ENCODE peak calls at places on chromosomes 16 and 17, in ten cellular contexts. A, N, O, W, K, V, S, I, R and X are unnamed samples.

GRCh38 chr17:48717367-48718161 is 4.8 kb downstream of the PRAC1 start:
- DNase-seq in A (no peak), N (no peak), O (no peak), W (no peak), K (no peak), V (no peak), S (no peak), I (no peak), R (no peak), X (no peak)

GRCh38 chr16:89827383-89828198 is 684 bp upstream of the SPIRE2 start:
- DNase-seq in A (peak), N (peak), O (peak), W (peak), K (peak), V (peak), S (peak), I (no peak), R (peak), X (peak)

GRCh38 chr16:54143934-54144333 is 142.7 kb downstream of the IRX3 start:
- DNase-seq in A (no peak), N (no peak), O (no peak), W (no peak), K (no peak), V (no peak), S (no peak), I (no peak), R (no peak), X (no peak)

GRCh38 chr17:56011406-56012131 is 141.7 kb upstream of the ANKFN1 start:
- DNase-seq in A (no peak), N (no peak), O (no peak), W (no peak), K (no peak), V (no peak), S (no peak), I (no peak), R (no peak), X (no peak)

GRCh38 chr16:10767127-10767526 is 23.5 kb downstream of the NUBP1 start:
- DNase-seq in A (no peak), N (no peak), O (no peak), W (no peak), K (no peak), V (no peak), S (no peak), I (no peak), R (no peak), X (no peak)

GRCh38 chr16:27851586-27851985 is 211.9 kb downstream of the GSG1L start:
- DNase-seq in A (no peak), N (no peak), O (no peak), W (no peak), K (no peak), V (no peak), S (no peak), I (no peak), R (no peak), X (no peak)

GRCh38 chr16:30760160-30760559 is 1.7 kb downstream of the CFAP119 start:
- DNase-seq in A (no peak), N (no peak), O (no peak), W (peak), K (no peak), V (no peak), S (no peak), I (no peak), R (no peak), X (no peak)

GRCh38 chr17:76479515-76480048 is 12.2 kb downstream of the AANAT start:
- DNase-seq in A (no peak), N (no peak), O (no peak), W (no peak), K (no peak), V (no peak), S (no peak), I (no peak), R (no peak), X (no peak)

GRCh38 chr16:77739493-77739892 is 17.2 kb downstream of the NUDT7 start:
- DNase-seq in A (no peak), N (no peak), O (peak), W (no peak), K (no peak), V (no peak), S (peak), I (no peak), R (no peak), X (no peak)

GRCh38 chr17:66625321-66625767 is 209.6 kb upstream of the CACNG5 start:
- DNase-seq in A (no peak), N (no peak), O (peak), W (no peak), K (no peak), V (no peak), S (peak), I (no peak), R (no peak), X (peak)

GRCh38 chr17:4362141-4362540 is 4.3 kb downstream of the UBE2G1 start:
- DNase-seq in A (no peak), N (no peak), O (no peak), W (no peak), K (no peak), V (no peak), S (peak), I (no peak), R (no peak), X (peak)

GRCh38 chr16:57614546-57615343 is 13.7 kb upstream of the ADGRG1 start:
- DNase-seq in A (peak), N (no peak), O (no peak), W (no peak), K (no peak), V (no peak), S (no peak), I (no peak), R (no peak), X (no peak)

GRCh38 chr17:44217738-44218343 is 1.6 kb downstream of the UBTF start:
- DNase-seq in A (no peak), N (no peak), O (no peak), W (no peak), K (no peak), V (no peak), S (no peak), I (no peak), R (no peak), X (no peak)

GRCh38 chr17:753407-753806 is 1.3 kb upstream of the GEMIN4 start:
- DNase-seq in A (no peak), N (no peak), O (no peak), W (no peak), K (no peak), V (no peak), S (no peak), I (no peak), R (no peak), X (no peak)

GRCh38 chr17:752620-753219 is 656 bp upstream of the GEMIN4 start:
- DNase-seq in A (peak), N (peak), O (peak), W (peak), K (no peak), V (no peak), S (peak), I (peak), R (peak), X (peak)

GRCh38 chr17:752002-752619 is at the start of gene GEMIN4:
- DNase-seq in A (peak), N (peak), O (peak), W (peak), K (peak), V (peak), S (peak), I (peak), R (peak), X (peak)

GRCh38 chr17:751269-752001 is 629 bp downstream of the GEMIN4 start:
- DNase-seq in A (peak), N (peak), O (no peak), W (peak), K (peak), V (no peak), S (peak), I (no peak), R (peak), X (peak)

DNA sequence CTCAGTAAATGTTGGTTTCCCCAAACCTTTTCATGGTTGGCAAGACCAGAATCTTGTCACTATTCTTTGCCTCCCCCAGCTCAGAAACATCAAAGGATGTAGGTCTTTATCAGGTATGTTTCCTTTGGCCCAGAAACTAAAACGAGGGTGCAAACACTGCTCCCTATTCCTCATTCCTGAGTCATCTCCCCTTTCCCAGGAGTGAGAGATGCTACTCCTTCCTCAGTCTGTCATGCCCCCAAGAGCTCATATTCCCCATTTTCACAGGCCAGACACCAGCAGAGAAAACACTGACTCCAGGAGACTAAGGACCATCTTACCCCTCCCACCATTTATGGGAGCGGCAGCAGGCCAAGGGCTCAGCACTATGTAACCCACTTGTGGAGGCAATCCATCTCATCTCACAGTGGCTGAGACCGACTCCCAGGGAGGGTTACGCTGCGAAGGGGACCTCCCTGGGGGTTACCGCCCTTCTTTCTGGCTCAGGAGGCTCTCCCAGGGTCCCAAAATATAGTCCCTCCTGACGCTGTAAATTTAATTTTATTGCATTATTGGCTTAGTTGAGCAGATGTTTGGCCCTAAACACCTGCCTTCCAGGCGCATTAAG is 1.5 kb downstream of the GEMIN4 start:
- DNase-seq in A (no peak), N (no peak), O (no peak), W (no peak), K (no peak), V (no peak), S (no peak), I (no peak), R (no peak), X (no peak)
- H3K4me3 ChIP-seq in A (peak), N (no peak), O (peak), W (peak), K (peak), V (no peak), S (no peak), I (no peak), R (no peak), X (peak)

GRCh38 chr16:74592847-74593246 is 14.1 kb downstream of the GLG1 start:
- DNase-seq in A (no peak), N (no peak), O (no peak), W (no peak), K (no peak), V (no peak), S (no peak), I (no peak), R (no peak), X (no peak)
- TF ChIP-seq CTCF in A (no peak), N (no peak), O (no peak), W (no peak), K (no peak), V (no peak), S (no peak), I (no peak), R (no peak), X (no peak)

DNA sequence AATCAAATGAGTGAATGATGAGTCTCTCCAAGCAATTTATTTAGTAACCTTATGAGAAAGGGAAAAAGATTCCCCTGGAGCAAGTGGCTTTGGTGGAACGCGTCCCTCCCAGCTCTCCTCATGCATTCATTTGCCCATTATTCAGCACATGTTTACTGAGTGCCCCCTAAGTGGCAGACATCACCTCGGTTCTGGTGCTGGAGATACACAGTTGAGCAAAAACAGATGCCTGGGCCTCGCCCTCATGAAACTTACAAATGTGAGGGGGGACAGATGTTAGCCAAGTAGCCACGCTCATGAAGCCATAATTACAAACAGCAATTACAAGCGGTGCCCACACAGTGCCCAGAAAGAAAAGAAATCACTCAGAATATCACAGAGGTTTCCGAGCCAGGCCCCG is 45.1 kb upstream of the CIBAR2 start:
- DNase-seq in A (no peak), N (no peak), O (no peak), W (no peak), K (no peak), V (no peak), S (no peak), I (no peak), R (no peak), X (no peak)
- H3K4me3 ChIP-seq in A (no peak), N (no peak), O (no peak), W (peak), K (no peak), V (no peak), S (no peak), I (no peak), R (peak), X (no peak)

GRCh38 chr17:2378905-2379304 is 22.0 kb downstream of the MNT start:
- DNase-seq in A (no peak), N (no peak), O (no peak), W (no peak), K (no peak), V (no peak), S (no peak), I (no peak), R (no peak), X (no peak)

GRCh38 chr17:2379489-2380224 is 21.2 kb downstream of the MNT start:
- DNase-seq in A (no peak), N (no peak), O (no peak), W (no peak), K (no peak), V (no peak), S (no peak), I (no peak), R (no peak), X (no peak)

GRCh38 chr17:2377659-2378058 is 23.2 kb downstream of the MNT start:
- DNase-seq in A (no peak), N (no peak), O (no peak), W (no peak), K (no peak), V (no peak), S (no peak), I (no peak), R (no peak), X (no peak)

GRCh38 chr17:2383628-2384167 is 17.2 kb downstream of the MNT start:
- DNase-seq in A (no peak), N (no peak), O (no peak), W (no peak), K (no peak), V (no peak), S (no peak), I (no peak), R (no peak), X (peak)

GRCh38 chr17:2380225-2380922 is 20.5 kb downstream of the MNT start:
- DNase-seq in A (no peak), N (no peak), O (no peak), W (no peak), K (no peak), V (no peak), S (no peak), I (no peak), R (no peak), X (no peak)
- TF ChIP-seq CTCF in A (no peak), N (no peak), O (no peak), W (no peak), K (no peak), V (no peak), S (no peak), I (no peak), R (no peak), X (no peak)

DNA sequence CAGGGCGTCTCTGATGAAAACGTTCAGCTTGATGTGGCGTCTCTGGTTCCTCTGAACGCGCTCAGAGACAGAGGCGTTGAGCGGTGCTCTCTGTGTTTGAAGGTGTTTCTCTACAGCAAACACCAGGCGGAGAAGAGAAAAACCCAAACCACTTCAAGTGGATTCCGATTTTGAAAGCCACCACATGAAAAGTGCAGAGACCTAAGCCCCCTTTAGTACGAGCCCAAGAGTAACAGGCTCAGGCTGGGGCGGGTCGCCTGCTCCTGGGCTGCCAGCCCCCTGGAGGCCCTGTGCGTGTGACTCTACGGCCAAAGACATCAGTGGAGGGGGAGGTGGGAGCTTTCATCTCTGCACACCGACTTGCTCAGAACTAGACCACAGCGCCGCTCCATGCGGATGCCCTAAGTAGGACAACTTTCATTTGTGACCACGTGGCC is 328.4 kb downstream of the MAF start:
- DNase-seq in A (no peak), N (no peak), O (no peak), W (no peak), K (no peak), V (no peak), S (no peak), I (no peak), R (peak), X (no peak)
- H3K4me3 ChIP-seq in A (no peak), N (no peak), O (no peak), W (no peak), K (no peak), V (no peak), S (no peak), I (no peak), R (no peak), X (no peak)

DNA sequence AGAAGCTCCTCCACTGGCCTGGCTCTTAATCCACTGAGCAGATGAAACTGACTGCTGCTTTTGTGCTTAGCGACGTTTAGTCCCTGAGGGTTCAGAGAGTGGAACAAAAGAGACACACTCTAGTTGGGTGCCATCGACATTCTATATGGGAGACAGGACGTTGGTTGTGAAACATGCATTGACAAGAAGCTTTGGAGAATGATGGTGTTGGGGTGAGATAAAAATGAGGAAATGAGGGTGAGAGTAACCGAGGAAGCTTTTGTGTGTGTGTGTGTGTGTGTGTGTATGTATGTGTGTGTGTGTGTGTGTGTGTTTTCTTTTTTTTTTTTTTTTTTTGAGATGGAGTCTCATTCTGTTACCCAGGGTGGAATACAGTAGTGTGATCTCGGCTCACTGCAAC is 89.5 kb downstream of the ABCC1 start:
- DNase-seq in A (no peak), N (no peak), O (no peak), W (no peak), K (no peak), V (no peak), S (no peak), I (no peak), R (no peak), X (no peak)
- TF ChIP-seq CTCF in A (no peak), N (no peak), O (no peak), W (no peak), K (no peak), V (no peak), S (no peak), I (no peak), R (no peak), X (no peak)

DNA sequence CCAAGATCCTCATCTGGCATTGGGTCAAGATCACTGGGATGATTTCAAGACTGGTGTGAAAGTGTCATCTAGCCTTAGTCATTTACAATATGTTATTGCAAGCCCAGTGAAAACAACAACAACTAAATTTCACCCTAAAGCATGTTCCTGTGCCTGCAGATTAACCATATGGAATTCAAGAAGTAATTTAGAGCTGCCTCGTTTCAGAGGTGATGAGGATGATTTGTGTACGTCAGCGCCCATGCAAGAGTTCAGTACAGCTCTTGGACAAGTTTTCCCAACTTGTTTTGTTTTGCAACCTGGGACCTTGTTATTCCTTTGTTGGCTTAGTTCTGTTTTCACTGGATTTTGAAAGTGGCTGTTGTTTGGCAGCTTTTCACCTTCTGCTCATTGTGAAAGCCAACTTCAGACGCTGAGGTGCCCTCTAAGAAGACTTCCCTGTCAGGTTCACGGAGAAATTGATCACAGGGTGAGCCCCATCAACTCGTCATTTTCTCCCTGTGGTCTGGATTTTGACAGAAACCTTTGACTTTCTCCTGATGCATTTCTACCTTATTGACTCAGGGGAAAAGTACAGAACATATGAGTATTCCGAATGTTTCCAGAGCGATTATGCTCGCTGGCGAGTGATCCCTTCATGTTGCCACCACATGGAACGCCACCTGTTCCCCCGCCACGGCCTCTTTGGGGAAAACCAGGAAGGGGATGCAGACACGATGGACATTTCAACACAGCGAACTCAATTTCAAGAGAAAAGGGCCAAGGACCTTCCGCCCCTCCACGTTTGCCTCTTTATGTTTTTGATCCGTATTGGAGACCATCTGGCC is 85.6 kb downstream of the FOXL1 start:
- DNase-seq in A (no peak), N (no peak), O (no peak), W (no peak), K (no peak), V (no peak), S (peak), I (no peak), R (no peak), X (peak)
- H3K4me3 ChIP-seq in A (no peak), N (no peak), O (peak), W (no peak), K (no peak), V (no peak), S (no peak), I (no peak), R (no peak), X (no peak)